ENCODE peak calls at places on chromosomes 11 and 22, in seven cellular contexts. L is SK-N-SH, K is GM12891, E is HepG2, F is H1, U is GM12878, Z is K562. Y is an unnamed sample.
A peak's percentile ranks its signal among the peaks of the same experiment; 100 is the strongest.

GRCh38 chr22:48021946-48022345 is 1259.5 kb downstream of the TBC1D22A start:
- DNase-seq in L (no peak), K (no peak), E (no peak), F (no peak), U (no peak), Z (no peak), Y (no peak)

GRCh38 chr22:48453751-48454485 is 1373.8 kb downstream of the BRD1 start:
- DNase-seq in L (no peak), K (no peak), E (no peak), F (no peak), U (no peak), Z (no peak), Y (no peak)

GRCh38 chr11:96761451-96761850 is 371.6 kb downstream of the JRKL start:
- DNase-seq in L (no peak), K (no peak), E (no peak), F (no peak), U (no peak), Z (no peak), Y (no peak)

GRCh38 chr11:78370406-78371172 is 47.0 kb downstream of the GAB2 start:
- DNase-seq in L (no peak), K (no peak), E (peak; percentile 33), F (no peak), U (no peak), Z (no peak), Y (no peak)

GRCh38 chr11:92480519-92480918 is 255.9 kb downstream of the FAT3 start:
- DNase-seq in L (no peak), K (no peak), E (no peak), F (no peak), U (no peak), Z (no peak), Y (no peak)

GRCh38 chr11:6481924-6482275 is 599 bp downstream of the TIMM10B start:
- DNase-seq in L (no peak), K (no peak), E (no peak), F (no peak), U (no peak), Z (no peak), Y (no peak)

GRCh38 chr22:30860176-30861105 is 108.1 kb downstream of the MORC2 start:
- DNase-seq in L (peak; percentile 32), K (peak; percentile 6), E (no peak), F (peak; percentile 37), U (no peak), Z (no peak), Y (no peak)

GRCh38 chr11:94129505-94130335 is 1.1 kb downstream of the PANX1 start:
- DNase-seq in L (no peak), K (no peak), E (no peak), F (peak; percentile 33), U (no peak), Z (no peak), Y (no peak)

GRCh38 chr11:65224939-65225283 is 36.9 kb upstream of the POLA2 start:
- DNase-seq in L (no peak), K (no peak), E (no peak), F (no peak), U (no peak), Z (peak; percentile 40), Y (no peak)

GRCh38 chr11:73382747-73383146 is 6.5 kb downstream of the RELT start:
- DNase-seq in L (no peak), K (no peak), E (no peak), F (no peak), U (no peak), Z (no peak), Y (no peak)

GRCh38 chr11:35950082-35950481 is 6.2 kb downstream of the LDLRAD3 start:
- DNase-seq in L (no peak), K (no peak), E (no peak), F (no peak), U (no peak), Z (no peak), Y (no peak)

GRCh38 chr11:112555491-112556364 is 295.1 kb upstream of the PLET1 start:
- DNase-seq in L (peak; percentile 66), K (peak; percentile 35), E (peak; percentile 21), F (peak; percentile 94), U (no peak), Z (peak; percentile 65), Y (peak; percentile 41)

GRCh38 chr11:13695886-13696285 is 27.4 kb downstream of the FAR1 start:
- DNase-seq in L (no peak), K (no peak), E (no peak), F (no peak), U (no peak), Z (no peak), Y (no peak)

GRCh38 chr11:13694115-13694514 is 25.6 kb downstream of the FAR1 start:
- DNase-seq in L (no peak), K (no peak), E (no peak), F (no peak), U (no peak), Z (no peak), Y (no peak)

GRCh38 chr11:13687271-13687670 is 18.8 kb downstream of the FAR1 start:
- DNase-seq in L (no peak), K (no peak), E (no peak), F (no peak), U (no peak), Z (no peak), Y (no peak)

GRCh38 chr11:13692172-13692571 is 23.7 kb downstream of the FAR1 start:
- DNase-seq in L (no peak), K (no peak), E (no peak), F (no peak), U (no peak), Z (no peak), Y (no peak)

GRCh38 chr11:13691296-13691899 is 22.9 kb downstream of the FAR1 start:
- DNase-seq in L (no peak), K (no peak), E (no peak), F (no peak), U (no peak), Z (no peak), Y (no peak)
- TF ChIP-seq TAF1 in L (no peak), K (no peak), E (no peak), F (no peak), U (no peak), Z (no peak), Y (no peak)

GRCh38 chr11:1669546-1670218 is 27.3 kb upstream of the KRTAP5-6 start:
- DNase-seq in L (peak; percentile 27), K (no peak), E (no peak), F (no peak), U (no peak), Z (no peak), Y (no peak)
- TF ChIP-seq TAF1 in L (no peak), K (no peak), E (no peak), F (no peak), U (no peak), Z (no peak), Y (no peak)

GRCh38 chr22:28922540-28923244 is 39.3 kb downstream of the ZNRF3 start:
- DNase-seq in L (no peak), K (no peak), E (peak; percentile 53), F (no peak), U (no peak), Z (no peak), Y (no peak)

GRCh38 chr22:28921585-28921879 is 38.2 kb downstream of the ZNRF3 start:
- DNase-seq in L (no peak), K (no peak), E (peak; percentile 29), F (no peak), U (no peak), Z (no peak), Y (no peak)

GRCh38 chr22:28920757-28921584 is 37.6 kb downstream of the ZNRF3 start:
- DNase-seq in L (no peak), K (no peak), E (peak; percentile 97), F (no peak), U (peak; percentile 52), Z (no peak), Y (no peak)

GRCh38 chr22:28915969-28916368 is 32.6 kb downstream of the ZNRF3 start:
- DNase-seq in L (no peak), K (no peak), E (no peak), F (no peak), U (no peak), Z (no peak), Y (no peak)

DNA sequence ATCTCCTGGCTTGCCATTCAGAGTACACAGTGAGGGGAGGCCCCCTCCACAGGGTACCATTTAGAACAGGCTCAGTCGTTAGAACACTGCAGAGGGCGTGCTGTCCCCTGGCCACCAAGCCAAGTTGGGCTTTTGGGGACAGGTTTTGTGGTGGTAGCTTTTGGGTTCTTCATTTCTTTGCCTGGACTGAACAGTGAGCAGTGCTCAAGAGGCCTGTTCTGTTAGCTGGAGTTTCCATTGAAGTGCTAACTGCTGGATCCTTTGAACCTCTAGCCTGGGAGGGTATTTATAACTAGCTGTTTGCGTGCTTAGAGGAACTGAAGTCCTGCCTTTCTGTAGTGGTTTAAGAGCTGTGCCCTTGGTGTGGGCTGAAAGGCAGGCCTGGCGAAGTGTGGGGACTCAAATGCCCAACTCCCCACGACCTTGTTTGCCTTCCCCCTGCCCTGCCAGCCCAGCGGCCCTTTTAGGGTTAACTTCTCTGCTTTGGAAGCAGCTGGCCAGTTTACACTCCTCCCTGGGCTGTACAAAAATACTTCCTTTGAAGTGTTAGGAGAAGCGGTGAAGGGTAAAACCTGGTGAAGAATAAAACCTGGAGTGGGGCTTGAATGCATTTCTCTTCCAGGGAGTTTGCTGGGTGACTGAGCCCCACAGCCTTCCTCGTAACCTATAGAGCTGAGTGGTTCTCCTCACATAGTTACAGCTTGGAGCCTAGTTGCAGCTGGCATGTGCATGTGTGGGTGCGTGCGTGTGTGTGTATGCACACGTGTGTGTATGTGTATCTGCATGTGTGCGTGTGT is 34.6 kb downstream of the ZNRF3 start:
- DNase-seq in L (peak; percentile 48), K (no peak), E (peak; percentile 86), F (no peak), U (no peak), Z (no peak), Y (no peak)
- TF ChIP-seq TAF1 in L (no peak), K (no peak), E (no peak), F (no peak), U (no peak), Z (no peak), Y (no peak)

GRCh38 chr11:127815316-127815715 is 772.0 kb downstream of the ETS1 start:
- DNase-seq in L (no peak), K (no peak), E (no peak), F (no peak), U (no peak), Z (no peak), Y (no peak)
- TF ChIP-seq TAF1 in L (no peak), K (no peak), E (no peak), F (no peak), U (no peak), Z (no peak), Y (no peak)

DNA sequence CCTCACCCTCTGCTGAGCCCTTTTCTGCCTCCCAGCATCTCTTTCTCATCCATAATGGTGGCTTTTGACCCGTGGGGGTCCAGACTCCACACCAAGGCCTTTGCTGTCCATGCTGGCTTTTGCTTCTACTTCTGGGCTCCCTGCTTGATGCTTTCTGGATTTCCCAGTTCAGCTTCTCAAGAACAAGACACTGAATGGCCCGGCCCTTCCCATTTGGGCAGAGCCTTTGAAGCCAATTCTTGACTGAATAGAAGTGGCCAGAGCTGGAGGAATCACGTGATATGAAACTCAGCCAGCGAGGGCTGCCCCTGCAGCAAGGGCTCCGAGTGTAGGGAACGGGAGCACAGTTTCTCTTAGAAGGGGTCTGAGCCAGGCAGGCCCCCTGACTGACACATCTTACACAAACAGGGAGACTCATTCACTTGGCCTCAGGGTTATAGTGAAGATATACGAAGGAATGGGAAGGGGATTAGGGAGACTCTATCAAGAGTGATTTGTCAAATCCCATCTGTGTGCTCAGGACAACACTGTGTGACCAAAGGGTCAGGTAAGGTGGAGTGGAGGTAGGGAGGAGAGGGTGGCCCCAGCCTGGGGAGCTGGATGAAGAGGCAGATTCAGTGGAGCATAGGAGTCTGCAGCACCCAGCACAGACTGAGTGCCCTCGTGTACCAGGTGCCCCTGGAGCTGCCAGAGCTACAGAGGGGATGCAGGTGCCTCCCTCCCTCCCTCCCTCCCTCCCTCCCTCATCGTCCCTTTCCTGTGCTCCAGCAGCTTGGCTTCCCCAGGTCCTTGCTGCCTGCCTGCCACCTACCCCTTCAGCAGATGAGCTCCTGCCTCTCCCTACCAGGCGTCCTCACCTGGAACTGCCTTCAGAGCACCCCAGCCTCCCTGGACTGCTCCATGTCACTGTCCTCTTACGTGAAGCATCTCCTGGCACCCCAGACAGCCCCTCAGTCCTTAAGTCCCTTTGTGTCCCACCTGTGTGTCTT is 106.0 kb downstream of the TRIM29 start:
- DNase-seq in L (no peak), K (no peak), E (no peak), F (peak; percentile 39), U (no peak), Z (no peak), Y (no peak)
- TF ChIP-seq TAF1 in L (no peak), K (no peak), E (no peak), F (no peak), U (no peak), Z (no peak), Y (no peak)

Y was measured in GM12892.